ENCODE peak calls at places on chromosomes 5 and 9, in eight cellular contexts. K is H54; Y is foreskin fibroblast; O is stimulated activated CD8-positive, alpha-beta memory T cell treated with anti-CD3 and anti-CD28 coated beads, Interleukin-7, amount 100 ng/mL, for 24 hours; J is adipocyte; B is CD8-positive, alpha-beta T cell; L is adrenal gland; V is ELR. G is an unnamed sample.

GRCh38 chr5:149056611-149057165 is 6.2 kb downstream of the SH3TC2 start:
- DNase-seq in O (no peak), Y (peak), J (peak), B (no peak), L (no peak), V (no peak), K (no peak), G (no peak)

GRCh38 chr9:72983056-72983455 is 30.2 kb upstream of the ALDH1A1 start:
- DNase-seq in O (no peak), B (no peak), Y (no peak), L (no peak), K (no peak), J (no peak), V (no peak), G (no peak)

GRCh38 chr9:126666155-126666803 is 52.6 kb downstream of the LMX1B start:
- DNase-seq in B (no peak), V (no peak), Y (no peak), K (no peak), O (no peak), J (no peak), L (no peak), G (no peak)

GRCh38 chr9:134752476-134752875 is 110.9 kb downstream of the COL5A1 start:
- DNase-seq in Y (no peak), K (no peak), B (peak), O (no peak), L (no peak), J (no peak), V (no peak), G (no peak)

GRCh38 chr9:135523521-135524129 is 2.4 kb downstream of the LCN1 start:
- DNase-seq in B (no peak), L (no peak), Y (no peak), K (no peak), O (no peak), V (no peak), J (no peak), G (no peak)

GRCh38 chr5:37658440-37658839 is 181.4 kb downstream of the GDNF start:
- DNase-seq in K (no peak), B (no peak), O (no peak), V (peak), Y (no peak), J (no peak), L (no peak), G (no peak)

GRCh38 chr5:19369048-19369447 is 619.0 kb downstream of the CDH18 start:
- DNase-seq in V (no peak), O (no peak), Y (no peak), L (no peak), K (no peak), B (no peak), J (no peak), G (no peak)

GRCh38 chr9:123338710-123339665 is 17.0 kb upstream of the CRB2 start:
- DNase-seq in Y (no peak), L (no peak), J (no peak), V (no peak), B (peak), O (peak), K (no peak), G (no peak)

GRCh38 chr5:154783774-154784460 is 28.7 kb downstream of the LARP1 start:
- DNase-seq in V (no peak), O (no peak), Y (peak), J (no peak), K (no peak), L (peak), B (no peak), G (no peak)

GRCh38 chr5:38666668-38667498 is 110.4 kb upstream of the LIFR start:
- DNase-seq in V (peak), B (no peak), K (no peak), Y (peak), L (peak), O (no peak), J (peak), G (no peak)

GRCh38 chr9:27654629-27655285 is 81.5 kb upstream of the C9orf72 start:
- DNase-seq in B (no peak), Y (no peak), V (no peak), L (no peak), O (no peak), K (no peak), J (no peak), G (no peak)

GRCh38 chr5:171437286-171437821 is 17.9 kb downstream of the FGF18 start:
- DNase-seq in L (no peak), B (no peak), J (no peak), O (no peak), K (no peak), V (no peak), Y (no peak), G (no peak)

GRCh38 chr9:134276463-134277245 is 49.6 kb upstream of the RXRA start:
- DNase-seq in B (no peak), K (no peak), O (no peak), V (no peak), Y (no peak), J (no peak), L (no peak), G (no peak)

GRCh38 chr5:926416-927171 is 33.9 kb downstream of the TRIP13 start:
- DNase-seq in B (no peak), J (peak), V (no peak), Y (peak), L (no peak), O (no peak), K (no peak), G (peak)

GRCh38 chr5:161975350-161975749 is 92.2 kb upstream of the GABRG2 start:
- DNase-seq in Y (no peak), V (no peak), B (no peak), O (no peak), K (no peak), J (no peak), L (no peak), G (no peak)

GRCh38 chr9:19255112-19255511 is 24.6 kb downstream of the DENND4C start:
- DNase-seq in O (no peak), B (no peak), V (no peak), J (no peak), K (no peak), Y (no peak), L (no peak), G (no peak)

GRCh38 chr9:136646827-136647711 is 15.6 kb upstream of the EGFL7 start:
- DNase-seq in O (no peak), V (no peak), L (no peak), K (no peak), J (no peak), Y (no peak), B (no peak), G (no peak)

GRCh38 chr5:95727764-95728191 is 3.4 kb upstream of the RHOBTB3 start:
- DNase-seq in B (no peak), Y (no peak), K (no peak), O (no peak), L (no peak), J (no peak), V (no peak), G (no peak)